ENCODE peak calls at places on chromosomes 4 and X, in four cellular contexts. One of them, this sample, is unnamed.

GRCh38 chrX:139720136-139720535 is 12.2 kb upstream of the MCF2 start:
- DNase-seq in fibroblast of mammary gland: peak
- DNase-seq in astrocyte of the cerebellum: no peak
- DNase-seq in uterus: no peak
- DNase-seq in this sample: no peak

GRCh38 chr4:36317731-36318130 is 36.3 kb downstream of the DTHD1 start:
- DNase-seq in fibroblast of mammary gland: no peak
- DNase-seq in astrocyte of the cerebellum: no peak
- DNase-seq in uterus: no peak
- DNase-seq in this sample: no peak

GRCh38 chr4:26892480-26893150 is 32.0 kb downstream of the STIM2 start:
- DNase-seq in astrocyte of the cerebellum: no peak
- DNase-seq in fibroblast of mammary gland: no peak
- DNase-seq in uterus: no peak
- DNase-seq in this sample: no peak

GRCh38 chr4:185846550-185847210 is 34.7 kb upstream of the SORBS2 start:
- DNase-seq in astrocyte of the cerebellum: no peak
- DNase-seq in uterus: no peak
- DNase-seq in fibroblast of mammary gland: peak
- DNase-seq in this sample: no peak

GRCh38 chr4:184846531-184846930 is 20.8 kb upstream of the ACSL1 start:
- DNase-seq in astrocyte of the cerebellum: no peak
- DNase-seq in fibroblast of mammary gland: no peak
- DNase-seq in uterus: no peak
- DNase-seq in this sample: no peak

GRCh38 chr4:4408132-4408523 is 21.2 kb downstream of the NSG1 start:
- DNase-seq in uterus: no peak
- DNase-seq in astrocyte of the cerebellum: no peak
- DNase-seq in fibroblast of mammary gland: no peak
- DNase-seq in this sample: no peak

GRCh38 chr4:77820836-77821561 is 1.8 kb upstream of the CNOT6L start:
- DNase-seq in uterus: no peak
- DNase-seq in astrocyte of the cerebellum: no peak
- DNase-seq in fibroblast of mammary gland: peak
- DNase-seq in this sample: no peak

GRCh38 chr4:165872443-165873297 is at the start of gene TLL1:
- DNase-seq in astrocyte of the cerebellum: no peak
- DNase-seq in fibroblast of mammary gland: peak
- DNase-seq in uterus: no peak
- DNase-seq in this sample: no peak

GRCh38 chr4:173556398-173557131 is 26.5 kb upstream of the HAND2 start:
- DNase-seq in fibroblast of mammary gland: peak
- DNase-seq in astrocyte of the cerebellum: no peak
- DNase-seq in uterus: no peak
- DNase-seq in this sample: no peak

GRCh38 chrX:118569676-118570075 is 74.1 kb downstream of the DOCK11 start:
- DNase-seq in fibroblast of mammary gland: peak
- DNase-seq in astrocyte of the cerebellum: peak
- DNase-seq in uterus: no peak
- DNase-seq in this sample: no peak

GRCh38 chr4:113616443-113616842 is 145.1 kb downstream of the CAMK2D start:
- DNase-seq in fibroblast of mammary gland: no peak
- DNase-seq in uterus: no peak
- DNase-seq in astrocyte of the cerebellum: no peak
- DNase-seq in this sample: no peak

GRCh38 chr4:7168106-7168505 is 24.2 kb upstream of the SORCS2 start:
- DNase-seq in astrocyte of the cerebellum: no peak
- DNase-seq in fibroblast of mammary gland: no peak
- DNase-seq in uterus: peak
- DNase-seq in this sample: no peak

GRCh38 chr4:56164921-56165320 is 216.2 kb downstream of the CEP135 start:
- DNase-seq in uterus: no peak
- DNase-seq in astrocyte of the cerebellum: no peak
- DNase-seq in fibroblast of mammary gland: no peak
- DNase-seq in this sample: no peak

GRCh38 chrX:108353452-108353851 is 84.8 kb downstream of the COL4A6 start:
- DNase-seq in uterus: no peak
- DNase-seq in astrocyte of the cerebellum: no peak
- DNase-seq in fibroblast of mammary gland: no peak
- DNase-seq in this sample: no peak

GRCh38 chr4:86048426-86048825 is 311.4 kb downstream of the MAPK10 start:
- DNase-seq in uterus: no peak
- DNase-seq in astrocyte of the cerebellum: peak
- DNase-seq in fibroblast of mammary gland: peak
- DNase-seq in this sample: peak

GRCh38 chrX:87299563-87300160 is 217.9 kb upstream of the KLHL4 start:
- DNase-seq in uterus: no peak
- DNase-seq in astrocyte of the cerebellum: peak
- DNase-seq in fibroblast of mammary gland: peak
- DNase-seq in this sample: no peak

GRCh38 chr4:145840162-145840768 is 98.4 kb downstream of the ZNF827 start:
- DNase-seq in fibroblast of mammary gland: peak
- DNase-seq in astrocyte of the cerebellum: peak
- DNase-seq in uterus: no peak
- DNase-seq in this sample: no peak

GRCh38 chrX:23626651-23627050 is 40.6 kb upstream of the PRDX4 start:
- DNase-seq in uterus: no peak
- DNase-seq in fibroblast of mammary gland: no peak
- DNase-seq in astrocyte of the cerebellum: no peak
- DNase-seq in this sample: no peak

GRCh38 chr4:6119507-6120020 is 80.8 kb downstream of the JAKMIP1 start:
- DNase-seq in fibroblast of mammary gland: no peak
- DNase-seq in uterus: no peak
- DNase-seq in astrocyte of the cerebellum: no peak
- DNase-seq in this sample: no peak

GRCh38 chrX:48786341-48786800 is at the start of gene GATA1:
- DNase-seq in fibroblast of mammary gland: no peak
- DNase-seq in uterus: no peak
- DNase-seq in astrocyte of the cerebellum: no peak
- DNase-seq in this sample: no peak

GRCh38 chr4:128384091-128384520 is 96.5 kb upstream of the PGRMC2 start:
- DNase-seq in astrocyte of the cerebellum: no peak
- DNase-seq in fibroblast of mammary gland: no peak
- DNase-seq in uterus: no peak
- DNase-seq in this sample: no peak

GRCh38 chr4:88523325-88524129 is at the start of gene PYURF:
- DNase-seq in astrocyte of the cerebellum: peak
- DNase-seq in uterus: peak
- DNase-seq in fibroblast of mammary gland: peak
- DNase-seq in this sample: peak

GRCh38 chr4:52368895-52369294 is 290.2 kb downstream of the USP46 start:
- DNase-seq in fibroblast of mammary gland: no peak
- DNase-seq in uterus: no peak
- DNase-seq in astrocyte of the cerebellum: no peak
- DNase-seq in this sample: no peak

GRCh38 chr4:71607780-71608673 is 175.9 kb downstream of the GC start:
- DNase-seq in astrocyte of the cerebellum: peak
- DNase-seq in fibroblast of mammary gland: no peak
- DNase-seq in uterus: no peak
- DNase-seq in this sample: no peak

GRCh38 chrX:25300994-25301393 is 285.2 kb upstream of the ARX start:
- DNase-seq in uterus: no peak
- DNase-seq in astrocyte of the cerebellum: no peak
- DNase-seq in fibroblast of mammary gland: no peak
- DNase-seq in this sample: no peak

GRCh38 chr4:173529505-173530325 is at the start of gene HAND2:
- DNase-seq in fibroblast of mammary gland: peak
- DNase-seq in astrocyte of the cerebellum: no peak
- DNase-seq in uterus: peak
- DNase-seq in this sample: no peak

GRCh38 chr4:20044936-20045335 is 206.8 kb upstream of the SLIT2 start:
- DNase-seq in astrocyte of the cerebellum: no peak
- DNase-seq in uterus: no peak
- DNase-seq in fibroblast of mammary gland: no peak
- DNase-seq in this sample: no peak

GRCh38 chrX:153878969-153879653 is 6.9 kb downstream of the L1CAM start:
- DNase-seq in uterus: no peak
- DNase-seq in fibroblast of mammary gland: no peak
- DNase-seq in astrocyte of the cerebellum: no peak
- DNase-seq in this sample: no peak

GRCh38 chrX:129347291-129347690 is 176.0 kb downstream of the SMARCA1 start:
- DNase-seq in astrocyte of the cerebellum: no peak
- DNase-seq in uterus: no peak
- DNase-seq in fibroblast of mammary gland: no peak
- DNase-seq in this sample: no peak

GRCh38 chr4:47639531-47639930 is 154.5 kb downstream of the ATP10D start:
- DNase-seq in fibroblast of mammary gland: peak
- DNase-seq in astrocyte of the cerebellum: no peak
- DNase-seq in uterus: no peak
- DNase-seq in this sample: no peak

GRCh38 chr4:119106036-119107000 is 29.3 kb upstream of the MYOZ2 start:
- DNase-seq in uterus: no peak
- DNase-seq in fibroblast of mammary gland: peak
- DNase-seq in astrocyte of the cerebellum: no peak
- DNase-seq in this sample: no peak

GRCh38 chrX:46298821-46299220 is 246.4 kb downstream of the ZNF674 start:
- DNase-seq in astrocyte of the cerebellum: peak
- DNase-seq in fibroblast of mammary gland: peak
- DNase-seq in uterus: no peak
- DNase-seq in this sample: no peak

GRCh38 chrX:47707031-47707780 is 48.2 kb upstream of the UXT start:
- DNase-seq in fibroblast of mammary gland: peak
- DNase-seq in uterus: no peak
- DNase-seq in astrocyte of the cerebellum: no peak
- DNase-seq in this sample: peak

GRCh38 chr4:6990661-6991060 is 52.5 kb upstream of the TADA2B start:
- DNase-seq in fibroblast of mammary gland: no peak
- DNase-seq in uterus: no peak
- DNase-seq in astrocyte of the cerebellum: no peak
- DNase-seq in this sample: no peak

GRCh38 chr4:119493419-119493818 is 135.2 kb downstream of the PDE5A start:
- DNase-seq in astrocyte of the cerebellum: no peak
- DNase-seq in uterus: no peak
- DNase-seq in fibroblast of mammary gland: peak
- DNase-seq in this sample: no peak

GRCh38 chr4:152917533-152918395 is 18.4 kb upstream of the FHDC1 start:
- DNase-seq in fibroblast of mammary gland: no peak
- DNase-seq in uterus: no peak
- DNase-seq in astrocyte of the cerebellum: no peak
- DNase-seq in this sample: no peak

GRCh38 chr4:10578027-10578426 is 106.5 kb downstream of the CLNK start:
- DNase-seq in fibroblast of mammary gland: no peak
- DNase-seq in astrocyte of the cerebellum: no peak
- DNase-seq in uterus: no peak
- DNase-seq in this sample: no peak

GRCh38 chr4:40662962-40663604 is 33.4 kb upstream of the RBM47 start:
- DNase-seq in astrocyte of the cerebellum: peak
- DNase-seq in uterus: no peak
- DNase-seq in fibroblast of mammary gland: peak
- DNase-seq in this sample: peak

DNA sequence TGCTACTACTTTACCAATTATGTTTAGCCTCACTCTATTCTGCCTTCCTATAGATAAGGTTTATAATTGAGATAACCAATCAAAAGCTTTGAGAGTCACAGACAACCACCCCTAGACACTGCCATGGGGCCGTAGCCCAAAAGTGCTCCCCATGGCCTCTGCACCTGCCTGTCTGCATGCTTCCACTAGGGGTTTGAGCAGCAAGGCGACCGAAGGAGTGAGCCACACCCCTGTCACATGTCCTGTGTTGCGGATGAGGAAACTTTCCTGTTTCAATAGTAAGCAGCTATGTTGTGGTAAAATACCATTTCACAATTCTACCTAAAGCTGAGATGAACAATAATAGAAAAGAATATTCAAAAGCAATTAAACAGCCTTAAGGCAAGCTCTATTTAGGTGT is 856.0 kb upstream of the FRG1 start:
- DNase-seq in fibroblast of mammary gland: no peak
- DNase-seq in astrocyte of the cerebellum: no peak
- DNase-seq in uterus: no peak
- DNase-seq in this sample: no peak
- TF ChIP-seq CTCF in fibroblast of mammary gland: no peak
- TF ChIP-seq CTCF in astrocyte of the cerebellum: no peak
- TF ChIP-seq CTCF in uterus: no peak
- TF ChIP-seq CTCF in this sample: no peak

DNA sequence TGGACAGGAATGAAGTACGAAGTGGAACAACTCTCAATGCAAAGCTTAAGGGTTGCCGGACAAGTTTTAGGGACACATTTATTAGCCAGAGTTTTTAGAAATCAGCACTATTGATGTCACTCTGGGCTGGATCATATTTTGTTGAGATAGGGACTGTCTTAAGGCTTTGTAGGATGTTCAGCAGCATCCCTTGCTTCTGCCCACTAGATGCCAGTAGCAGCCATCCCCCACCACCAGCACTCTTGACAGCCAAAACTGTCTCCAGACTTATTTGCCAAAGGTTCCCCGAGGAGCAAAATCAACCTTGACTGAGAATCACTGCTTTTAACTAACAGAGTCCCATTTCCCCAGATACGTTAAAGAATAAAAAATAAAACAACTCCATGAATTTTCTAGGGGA is 1497.3 kb downstream of the STIM2 start:
- DNase-seq in uterus: no peak
- DNase-seq in fibroblast of mammary gland: peak
- DNase-seq in astrocyte of the cerebellum: no peak
- DNase-seq in this sample: no peak
- TF ChIP-seq CTCF in uterus: no peak
- TF ChIP-seq CTCF in fibroblast of mammary gland: peak
- TF ChIP-seq CTCF in astrocyte of the cerebellum: no peak
- TF ChIP-seq CTCF in this sample: peak

GRCh38 chr4:159864337-159864736 is 761.5 kb downstream of the RAPGEF2 start:
- DNase-seq in fibroblast of mammary gland: no peak
- DNase-seq in astrocyte of the cerebellum: no peak
- DNase-seq in uterus: no peak
- DNase-seq in this sample: no peak
- TF ChIP-seq CTCF in fibroblast of mammary gland: no peak
- TF ChIP-seq CTCF in astrocyte of the cerebellum: no peak
- TF ChIP-seq CTCF in uterus: no peak
- TF ChIP-seq CTCF in this sample: no peak

GRCh38 chrX:8971116-8971515 is 62.8 kb downstream of the FAM9B start:
- DNase-seq in fibroblast of mammary gland: peak
- DNase-seq in uterus: no peak
- DNase-seq in astrocyte of the cerebellum: peak
- DNase-seq in this sample: peak
- TF ChIP-seq CTCF in fibroblast of mammary gland: peak
- TF ChIP-seq CTCF in uterus: peak
- TF ChIP-seq CTCF in astrocyte of the cerebellum: peak
- TF ChIP-seq CTCF in this sample: peak

GRCh38 chr4:143711543-143712159 is 11.2 kb upstream of the FREM3 start:
- DNase-seq in fibroblast of mammary gland: no peak
- DNase-seq in astrocyte of the cerebellum: no peak
- DNase-seq in uterus: no peak
- DNase-seq in this sample: no peak
- TF ChIP-seq CTCF in fibroblast of mammary gland: no peak
- TF ChIP-seq CTCF in astrocyte of the cerebellum: no peak
- TF ChIP-seq CTCF in uterus: no peak
- TF ChIP-seq CTCF in this sample: no peak